ENCODE peak calls at places on chromosomes 1 and 21, in eight cellular contexts. One of them, this sample, is unnamed. For H3K4me1, the result is how much of the 10 kb centered on the place peaks cover.

GRCh38 chr21:44902268-44903053 is 18.2 kb downstream of the ITGB2 start:
- DNase-seq in fibroblast of lung: no peak
- DNase-seq in heart right ventricle: no peak
- DNase-seq in breast epithelium: no peak
- DNase-seq in prostate gland: no peak
- DNase-seq in Panc1: no peak
- DNase-seq in suprapubic skin: no peak
- DNase-seq in PC-9: no peak
- DNase-seq in this sample: peak

GRCh38 chr1:50893466-50893865 is 66.6 kb downstream of the FAF1 start:
- DNase-seq in fibroblast of lung: no peak
- DNase-seq in suprapubic skin: no peak
- DNase-seq in prostate gland: no peak
- DNase-seq in PC-9: no peak
- DNase-seq in Panc1: no peak
- DNase-seq in heart right ventricle: no peak
- DNase-seq in breast epithelium: no peak
- DNase-seq in this sample: no peak

GRCh38 chr1:154998201-154998780 is 4.3 kb upstream of the ZBTB7B start:
- DNase-seq in suprapubic skin: no peak
- DNase-seq in PC-9: no peak
- DNase-seq in fibroblast of lung: no peak
- DNase-seq in heart right ventricle: no peak
- DNase-seq in prostate gland: no peak
- DNase-seq in breast epithelium: no peak
- DNase-seq in Panc1: no peak
- DNase-seq in this sample: no peak

GRCh38 chr1:167510244-167510643 is 8.1 kb downstream of the CD247 start:
- DNase-seq in heart right ventricle: no peak
- DNase-seq in breast epithelium: no peak
- DNase-seq in Panc1: no peak
- DNase-seq in PC-9: no peak
- DNase-seq in fibroblast of lung: no peak
- DNase-seq in suprapubic skin: no peak
- DNase-seq in prostate gland: no peak
- DNase-seq in this sample: no peak

GRCh38 chr1:11042995-11043874 is 3.8 kb downstream of the MASP2 start:
- DNase-seq in Panc1: no peak
- DNase-seq in prostate gland: no peak
- DNase-seq in breast epithelium: no peak
- DNase-seq in heart right ventricle: no peak
- DNase-seq in fibroblast of lung: no peak
- DNase-seq in PC-9: no peak
- DNase-seq in suprapubic skin: no peak
- DNase-seq in this sample: peak

GRCh38 chr1:224433671-224434446 is 738 bp downstream of the WDR26 start:
- DNase-seq in prostate gland: peak
- DNase-seq in breast epithelium: peak
- DNase-seq in PC-9: peak
- DNase-seq in suprapubic skin: peak
- DNase-seq in fibroblast of lung: peak
- DNase-seq in heart right ventricle: peak
- DNase-seq in Panc1: no peak
- DNase-seq in this sample: peak

GRCh38 chr1:228732426-228732825 is 2.9 kb upstream of the RHOU start:
- DNase-seq in fibroblast of lung: no peak
- DNase-seq in breast epithelium: no peak
- DNase-seq in heart right ventricle: no peak
- DNase-seq in PC-9: no peak
- DNase-seq in suprapubic skin: no peak
- DNase-seq in prostate gland: no peak
- DNase-seq in Panc1: no peak
- DNase-seq in this sample: no peak

GRCh38 chr1:66267211-66267940 is 266.6 kb upstream of the SGIP1 start:
- DNase-seq in prostate gland: no peak
- DNase-seq in PC-9: no peak
- DNase-seq in breast epithelium: no peak
- DNase-seq in Panc1: no peak
- DNase-seq in heart right ventricle: no peak
- DNase-seq in fibroblast of lung: peak
- DNase-seq in suprapubic skin: no peak
- DNase-seq in this sample: no peak

GRCh38 chr1:211132681-211133392 is 1.1 kb downstream of the KCNH1 start:
- DNase-seq in heart right ventricle: no peak
- DNase-seq in suprapubic skin: no peak
- DNase-seq in breast epithelium: no peak
- DNase-seq in prostate gland: no peak
- DNase-seq in PC-9: no peak
- DNase-seq in Panc1: no peak
- DNase-seq in fibroblast of lung: no peak
- DNase-seq in this sample: no peak

GRCh38 chr1:246705368-246705767 is 18.8 kb upstream of the SCCPDH start:
- DNase-seq in Panc1: no peak
- DNase-seq in fibroblast of lung: peak
- DNase-seq in prostate gland: no peak
- DNase-seq in suprapubic skin: no peak
- DNase-seq in breast epithelium: no peak
- DNase-seq in heart right ventricle: no peak
- DNase-seq in PC-9: no peak
- DNase-seq in this sample: no peak

GRCh38 chr1:21904725-21905520 is 32.2 kb downstream of the HSPG2 start:
- DNase-seq in Panc1: no peak
- DNase-seq in PC-9: peak
- DNase-seq in heart right ventricle: peak
- DNase-seq in fibroblast of lung: peak
- DNase-seq in suprapubic skin: peak
- DNase-seq in breast epithelium: peak
- DNase-seq in prostate gland: no peak
- DNase-seq in this sample: no peak

GRCh38 chr1:41483960-41484844 is at the start of gene EDN2:
- DNase-seq in breast epithelium: peak
- DNase-seq in heart right ventricle: peak
- DNase-seq in prostate gland: peak
- DNase-seq in Panc1: no peak
- DNase-seq in fibroblast of lung: no peak
- DNase-seq in suprapubic skin: peak
- DNase-seq in PC-9: peak
- DNase-seq in this sample: peak

GRCh38 chr1:112762541-112763141 is 47.5 kb upstream of the PPM1J start:
- DNase-seq in Panc1: no peak
- DNase-seq in suprapubic skin: no peak
- DNase-seq in fibroblast of lung: peak
- DNase-seq in prostate gland: peak
- DNase-seq in heart right ventricle: no peak
- DNase-seq in PC-9: peak
- DNase-seq in breast epithelium: peak
- DNase-seq in this sample: peak

GRCh38 chr21:25535811-25536210 is 71.5 kb downstream of the MRPL39 start:
- DNase-seq in suprapubic skin: no peak
- DNase-seq in breast epithelium: no peak
- DNase-seq in Panc1: no peak
- DNase-seq in PC-9: no peak
- DNase-seq in prostate gland: no peak
- DNase-seq in fibroblast of lung: no peak
- DNase-seq in heart right ventricle: no peak
- DNase-seq in this sample: no peak

GRCh38 chr1:40855513-40855912 is 6.7 kb downstream of the CITED4 start:
- DNase-seq in fibroblast of lung: no peak
- DNase-seq in Panc1: no peak
- DNase-seq in heart right ventricle: no peak
- DNase-seq in suprapubic skin: no peak
- DNase-seq in PC-9: no peak
- DNase-seq in breast epithelium: no peak
- DNase-seq in prostate gland: no peak
- DNase-seq in this sample: no peak

GRCh38 chr1:234776875-234777849 is 167.2 kb upstream of the IRF2BP2 start:
- DNase-seq in Panc1: no peak
- DNase-seq in suprapubic skin: no peak
- DNase-seq in prostate gland: no peak
- DNase-seq in fibroblast of lung: no peak
- DNase-seq in breast epithelium: peak
- DNase-seq in PC-9: no peak
- DNase-seq in heart right ventricle: no peak
- DNase-seq in this sample: peak

GRCh38 chr1:89987170-89987819 is 7.6 kb upstream of the ZNF326 start:
- DNase-seq in breast epithelium: peak
- DNase-seq in heart right ventricle: no peak
- DNase-seq in Panc1: peak
- DNase-seq in prostate gland: peak
- DNase-seq in PC-9: peak
- DNase-seq in fibroblast of lung: peak
- DNase-seq in suprapubic skin: no peak
- DNase-seq in this sample: no peak

GRCh38 chr1:212311836-212312497 is 26.8 kb downstream of the PPP2R5A start:
- DNase-seq in fibroblast of lung: peak
- DNase-seq in suprapubic skin: no peak
- DNase-seq in breast epithelium: no peak
- DNase-seq in heart right ventricle: no peak
- DNase-seq in Panc1: no peak
- DNase-seq in prostate gland: no peak
- DNase-seq in PC-9: no peak
- DNase-seq in this sample: no peak

GRCh38 chr1:212315184-212315583 is 30.0 kb downstream of the PPP2R5A start:
- DNase-seq in heart right ventricle: no peak
- DNase-seq in Panc1: no peak
- DNase-seq in fibroblast of lung: no peak
- DNase-seq in prostate gland: no peak
- DNase-seq in suprapubic skin: no peak
- DNase-seq in breast epithelium: no peak
- DNase-seq in PC-9: no peak
- DNase-seq in this sample: no peak

GRCh38 chr1:212317916-212318315 is 32.7 kb downstream of the PPP2R5A start:
- DNase-seq in fibroblast of lung: no peak
- DNase-seq in PC-9: no peak
- DNase-seq in breast epithelium: no peak
- DNase-seq in Panc1: no peak
- DNase-seq in suprapubic skin: no peak
- DNase-seq in prostate gland: no peak
- DNase-seq in heart right ventricle: no peak
- DNase-seq in this sample: no peak

GRCh38 chr1:212313616-212314015 is 28.4 kb downstream of the PPP2R5A start:
- DNase-seq in breast epithelium: no peak
- DNase-seq in heart right ventricle: no peak
- DNase-seq in PC-9: no peak
- DNase-seq in suprapubic skin: no peak
- DNase-seq in fibroblast of lung: peak
- DNase-seq in prostate gland: no peak
- DNase-seq in Panc1: no peak
- DNase-seq in this sample: no peak

DNA sequence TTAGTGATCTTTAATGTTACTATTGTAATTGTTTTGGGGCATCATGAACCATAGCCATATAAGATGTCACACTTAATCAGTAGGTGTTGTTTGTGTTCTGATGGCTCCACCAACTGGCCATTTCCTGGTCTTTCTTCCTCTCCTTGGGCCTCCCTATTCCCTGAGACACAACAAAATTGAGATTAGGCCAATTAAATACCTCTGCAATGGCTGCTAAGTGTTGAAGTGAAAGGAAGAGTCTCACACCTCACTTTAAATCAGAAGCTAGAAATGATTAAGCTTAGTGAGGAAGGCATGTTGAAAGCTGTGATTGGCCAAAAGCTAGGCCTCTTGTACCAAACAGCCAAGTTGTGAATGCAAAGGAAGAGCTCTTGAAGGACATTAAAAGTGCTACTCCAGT is 30.7 kb downstream of the PPP2R5A start:
- DNase-seq in fibroblast of lung: no peak
- DNase-seq in suprapubic skin: no peak
- DNase-seq in heart right ventricle: no peak
- DNase-seq in PC-9: peak
- DNase-seq in prostate gland: no peak
- DNase-seq in Panc1: no peak
- DNase-seq in breast epithelium: no peak
- DNase-seq in this sample: no peak
- TF ChIP-seq CTCF in fibroblast of lung: peak
- TF ChIP-seq CTCF in suprapubic skin: no peak
- TF ChIP-seq CTCF in heart right ventricle: no peak
- TF ChIP-seq CTCF in PC-9: peak
- TF ChIP-seq CTCF in prostate gland: no peak
- TF ChIP-seq CTCF in Panc1: peak
- TF ChIP-seq CTCF in breast epithelium: no peak
- TF ChIP-seq CTCF in this sample: peak

GRCh38 chr1:16374266-16374665 is 7.2 kb downstream of the SZRD1 start:
- DNase-seq in suprapubic skin: no peak
- DNase-seq in prostate gland: no peak
- DNase-seq in PC-9: no peak
- DNase-seq in Panc1: no peak
- DNase-seq in breast epithelium: no peak
- DNase-seq in fibroblast of lung: no peak
- DNase-seq in heart right ventricle: no peak
- DNase-seq in this sample: no peak
- H3K4me1 ChIP-seq in suprapubic skin: half or more
- H3K4me1 ChIP-seq in prostate gland: under half
- H3K4me1 ChIP-seq in PC-9: under half
- H3K4me1 ChIP-seq in Panc1: half or more
- H3K4me1 ChIP-seq in breast epithelium: under half
- H3K4me1 ChIP-seq in fibroblast of lung: under half
- H3K4me1 ChIP-seq in heart right ventricle: under half
- H3K4me1 ChIP-seq in this sample: half or more

GRCh38 chr1:206809504-206810084 is 37.3 kb upstream of the IL10 start:
- DNase-seq in breast epithelium: no peak
- DNase-seq in fibroblast of lung: peak
- DNase-seq in heart right ventricle: no peak
- DNase-seq in suprapubic skin: no peak
- DNase-seq in prostate gland: peak
- DNase-seq in PC-9: peak
- DNase-seq in Panc1: peak
- DNase-seq in this sample: no peak

GRCh38 chr1:206804156-206804737 is 32.0 kb upstream of the IL10 start:
- DNase-seq in heart right ventricle: no peak
- DNase-seq in breast epithelium: no peak
- DNase-seq in Panc1: no peak
- DNase-seq in prostate gland: no peak
- DNase-seq in fibroblast of lung: no peak
- DNase-seq in PC-9: no peak
- DNase-seq in suprapubic skin: no peak
- DNase-seq in this sample: no peak

GRCh38 chr1:206812456-206812855 is 40.2 kb upstream of the IL10 start:
- DNase-seq in heart right ventricle: no peak
- DNase-seq in PC-9: no peak
- DNase-seq in suprapubic skin: no peak
- DNase-seq in fibroblast of lung: peak
- DNase-seq in prostate gland: no peak
- DNase-seq in breast epithelium: no peak
- DNase-seq in Panc1: no peak
- DNase-seq in this sample: no peak

GRCh38 chr1:206805357-206805756 is 33.1 kb upstream of the IL10 start:
- DNase-seq in breast epithelium: no peak
- DNase-seq in fibroblast of lung: no peak
- DNase-seq in Panc1: no peak
- DNase-seq in heart right ventricle: no peak
- DNase-seq in prostate gland: no peak
- DNase-seq in suprapubic skin: no peak
- DNase-seq in PC-9: no peak
- DNase-seq in this sample: no peak

GRCh38 chr1:206808615-206809014 is 36.3 kb upstream of the IL10 start:
- DNase-seq in prostate gland: no peak
- DNase-seq in PC-9: no peak
- DNase-seq in breast epithelium: no peak
- DNase-seq in suprapubic skin: no peak
- DNase-seq in heart right ventricle: no peak
- DNase-seq in Panc1: peak
- DNase-seq in fibroblast of lung: peak
- DNase-seq in this sample: no peak
- TF ChIP-seq CTCF in prostate gland: no peak
- TF ChIP-seq CTCF in PC-9: peak
- TF ChIP-seq CTCF in breast epithelium: peak
- TF ChIP-seq CTCF in suprapubic skin: no peak
- TF ChIP-seq CTCF in heart right ventricle: peak
- TF ChIP-seq CTCF in Panc1: no peak
- TF ChIP-seq CTCF in fibroblast of lung: peak
- TF ChIP-seq CTCF in this sample: peak

GRCh38 chr1:54404263-54404662 is 1.9 kb downstream of the SSBP3 start:
- DNase-seq in Panc1: no peak
- DNase-seq in suprapubic skin: no peak
- DNase-seq in heart right ventricle: no peak
- DNase-seq in prostate gland: no peak
- DNase-seq in PC-9: no peak
- DNase-seq in fibroblast of lung: no peak
- DNase-seq in breast epithelium: no peak
- DNase-seq in this sample: no peak
- H3K4me1 ChIP-seq in Panc1: under half
- H3K4me1 ChIP-seq in suprapubic skin: half or more
- H3K4me1 ChIP-seq in heart right ventricle: under half
- H3K4me1 ChIP-seq in prostate gland: under half
- H3K4me1 ChIP-seq in PC-9: under half
- H3K4me1 ChIP-seq in fibroblast of lung: under half
- H3K4me1 ChIP-seq in breast epithelium: under half
- H3K4me1 ChIP-seq in this sample: half or more

This sample was measured in lower lobe of right lung.